ENCODE peak calls at places on chromosome 1, in ten cellular contexts. T, B, N, E, M, A, S, L, W and Z are unnamed samples.

GRCh38 chr1:1359668-1360468 is 1.5 kb upstream of the MXRA8 start:
- DNase-seq in T (no peak), B (peak; percentile 84), N (no peak), E (no peak), M (peak; percentile 63), A (no peak), S (peak; percentile 41), L (no peak), W (no peak), Z (peak; percentile 68)

GRCh38 chr1:236861560-236862230 is 66.6 kb downstream of the MTR start:
- DNase-seq in T (peak; percentile 39), B (no peak), N (no peak), E (no peak), M (no peak), A (no peak), S (no peak), L (no peak), W (no peak), Z (no peak)

GRCh38 chr1:226064168-226064815 is 1.8 kb downstream of the H3-3A start:
- DNase-seq in T (no peak), B (no peak), N (peak; percentile 45), E (peak; percentile 29), M (no peak), A (no peak), S (no peak), L (peak; percentile 63), W (peak; percentile 49), Z (no peak)

GRCh38 chr1:241579434-241579833 is 47.3 kb downstream of the KMO start:
- DNase-seq in T (no peak), B (no peak), N (no peak), E (no peak), M (no peak), A (no peak), S (no peak), L (no peak), W (no peak), Z (no peak)

GRCh38 chr1:153506831-153507413 is 28.9 kb downstream of the S100A6 start:
- DNase-seq in T (no peak), B (no peak), N (no peak), E (no peak), M (peak; percentile 86), A (peak; percentile 73), S (peak; percentile 67), L (peak; percentile 84), W (no peak), Z (no peak)

GRCh38 chr1:81574365-81574764 is 226.4 kb upstream of the ADGRL2 start:
- DNase-seq in T (peak; percentile 27), B (no peak), N (no peak), E (peak; percentile 14), M (no peak), A (no peak), S (no peak), L (no peak), W (no peak), Z (no peak)

GRCh38 chr1:180610556-180611015 is 21.2 kb upstream of the XPR1 start:
- DNase-seq in T (no peak), B (no peak), N (no peak), E (no peak), M (no peak), A (no peak), S (no peak), L (no peak), W (no peak), Z (no peak)

GRCh38 chr1:207811920-207812720 is 60.3 kb downstream of the CD46 start:
- DNase-seq in T (no peak), B (peak; percentile 70), N (no peak), E (peak; percentile 55), M (peak; percentile 79), A (peak; percentile 88), S (peak; percentile 78), L (peak; percentile 72), W (peak; percentile 10), Z (no peak)

GRCh38 chr1:95071539-95071938 is 1.2 kb downstream of the ALG14 start:
- DNase-seq in T (no peak), B (no peak), N (peak; percentile 4), E (no peak), M (no peak), A (no peak), S (no peak), L (no peak), W (no peak), Z (no peak)

GRCh38 chr1:95068956-95069710 is 3.6 kb downstream of the ALG14 start:
- DNase-seq in T (no peak), B (no peak), N (no peak), E (no peak), M (no peak), A (no peak), S (no peak), L (peak; percentile 59), W (no peak), Z (no peak)

GRCh38 chr1:95072117-95072516 is 634 bp downstream of the ALG14 start:
- DNase-seq in T (no peak), B (no peak), N (peak; percentile 3), E (no peak), M (no peak), A (no peak), S (no peak), L (no peak), W (no peak), Z (no peak)

GRCh38 chr1:95067069-95067468 is 5.7 kb downstream of the ALG14 start:
- DNase-seq in T (no peak), B (no peak), N (no peak), E (no peak), M (no peak), A (no peak), S (no peak), L (no peak), W (no peak), Z (no peak)

DNA sequence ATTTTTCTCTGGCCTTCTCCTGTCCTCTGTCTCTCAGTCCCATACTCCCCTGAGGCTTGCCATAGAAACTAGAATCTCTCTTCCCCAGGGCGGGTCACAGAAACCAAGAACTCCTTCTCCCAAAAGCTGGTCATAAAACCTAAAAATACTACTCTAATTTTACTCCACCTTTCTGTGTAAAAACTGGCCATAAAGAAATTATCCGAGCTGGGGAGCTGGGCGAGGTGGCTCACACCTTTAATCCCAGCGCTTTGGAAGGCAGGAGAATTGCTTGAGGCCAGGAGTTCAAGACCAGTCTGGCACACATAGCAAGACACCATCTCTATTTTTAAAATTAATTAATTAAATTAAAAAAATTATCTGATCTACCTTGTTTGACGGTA is 3.0 kb downstream of the ALG14 start:
- DNase-seq in T (no peak), B (no peak), N (no peak), E (no peak), M (no peak), A (no peak), S (no peak), L (no peak), W (no peak), Z (no peak)
- H3K9me3 ChIP-seq in T (no peaks in the 10 kb centered on the region), B (no peaks in the 10 kb centered on the region), N (no peaks in the 10 kb centered on the region), E (no peaks in the 10 kb centered on the region), M (no peaks in the 10 kb centered on the region), A (no peaks in the 10 kb centered on the region), S (no peaks in the 10 kb centered on the region), L (no peaks in the 10 kb centered on the region), W (no peaks in the 10 kb centered on the region), Z (no peaks in the 10 kb centered on the region)

GRCh38 chr1:20284625-20285024 is 6.0 kb upstream of the VWA5B1 start:
- DNase-seq in T (no peak), B (no peak), N (no peak), E (no peak), M (no peak), A (no peak), S (no peak), L (no peak), W (no peak), Z (no peak)
- TF ChIP-seq CTCF in T (no peak), B (no peak), N (no peak), E (no peak), M (no peak), A (no peak), S (no peak), L (no peak), W (no peak), Z (no peak)

DNA sequence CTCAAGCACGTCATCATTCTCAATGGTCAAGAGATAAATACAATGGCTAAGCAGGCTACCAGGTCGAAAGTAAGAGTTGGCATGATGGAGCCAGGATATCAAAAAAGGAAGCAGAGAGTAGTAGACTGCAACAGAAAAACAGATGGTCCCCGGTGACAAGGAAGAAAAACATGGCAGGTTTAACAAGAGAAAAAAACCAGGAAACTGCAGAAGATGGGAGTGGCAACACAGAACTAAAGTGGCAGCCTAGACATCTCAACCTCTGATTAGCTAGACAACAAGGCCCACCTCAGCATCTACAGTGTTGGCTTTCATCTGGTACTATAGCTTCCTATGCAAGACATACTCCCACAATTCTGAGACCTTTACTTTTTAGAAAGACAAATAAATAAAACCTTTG is 3.1 kb downstream of the UBR4 start:
- DNase-seq in T (no peak), B (no peak), N (no peak), E (peak; percentile 37), M (no peak), A (no peak), S (no peak), L (no peak), W (no peak), Z (no peak)
- H3K9me3 ChIP-seq in T (no peaks in the 10 kb centered on the region), B (no peaks in the 10 kb centered on the region), N (no peaks in the 10 kb centered on the region), E (no peaks in the 10 kb centered on the region), M (no peaks in the 10 kb centered on the region), A (no peaks in the 10 kb centered on the region), S (no peaks in the 10 kb centered on the region), L (no peaks in the 10 kb centered on the region), W (no peaks in the 10 kb centered on the region), Z (no peaks in the 10 kb centered on the region)

GRCh38 chr1:94743866-94744265 is 76.3 kb upstream of the SLC44A3 start:
- DNase-seq in T (no peak), B (no peak), N (no peak), E (no peak), M (no peak), A (no peak), S (no peak), L (no peak), W (no peak), Z (no peak)

GRCh38 chr1:94741956-94742355 is 78.2 kb upstream of the SLC44A3 start:
- DNase-seq in T (no peak), B (no peak), N (no peak), E (no peak), M (no peak), A (no peak), S (no peak), L (no peak), W (no peak), Z (no peak)

GRCh38 chr1:94739521-94740061 is 80.6 kb upstream of the SLC44A3 start:
- DNase-seq in T (no peak), B (no peak), N (no peak), E (no peak), M (peak; percentile 78), A (no peak), S (no peak), L (no peak), W (no peak), Z (no peak)

GRCh38 chr1:94738371-94738770 is 81.8 kb upstream of the SLC44A3 start:
- DNase-seq in T (no peak), B (no peak), N (no peak), E (no peak), M (no peak), A (no peak), S (no peak), L (no peak), W (no peak), Z (no peak)

DNA sequence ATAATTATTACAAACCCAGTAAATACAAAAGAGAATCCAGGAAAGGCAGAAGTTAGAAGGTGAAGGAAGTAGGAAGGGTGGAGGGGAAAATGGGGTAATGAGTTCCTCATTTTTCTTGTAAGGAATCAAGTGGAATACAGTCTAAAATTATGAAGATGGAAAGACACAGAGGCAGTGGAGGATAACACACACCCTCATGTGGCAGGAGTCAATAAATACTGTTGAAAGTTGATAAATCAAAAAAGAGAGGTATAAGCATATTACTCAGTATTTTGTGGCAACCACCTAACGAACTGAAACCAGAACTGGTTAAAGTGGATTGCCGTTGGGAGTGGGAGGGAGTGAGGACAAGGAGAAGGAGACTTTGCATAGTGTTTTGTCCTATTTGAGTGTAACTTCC is 78.6 kb upstream of the SLC44A3 start:
- DNase-seq in T (no peak), B (no peak), N (no peak), E (no peak), M (no peak), A (no peak), S (no peak), L (no peak), W (no peak), Z (no peak)
- TF ChIP-seq CTCF in T (no peak), B (no peak), N (no peak), E (no peak), M (no peak), A (no peak), S (no peak), L (no peak), W (peak; percentile 26), Z (no peak)